ENCODE peak calls at places on chromosomes 5 and 9, in five cellular contexts. F is kidney epithelial cell, C is GM12864, Y is fibroblast of pulmonary artery, G is left lung. V is an unnamed sample.
A peak's percentile ranks its signal among the peaks of the same experiment; 100 is the strongest.

GRCh38 chr9:69023650-69024049 is 9.7 kb upstream of the PRKACG start:
- DNase-seq in F (no peak), C (no peak), Y (no peak), G (no peak), V (no peak)

GRCh38 chr9:1429328-1429727 is 379.2 kb downstream of the DMRT2 start:
- DNase-seq in F (peak; percentile 4), C (no peak), Y (peak; percentile 1), G (no peak), V (no peak)

GRCh38 chr5:172503925-172504730 is 49.8 kb upstream of the SH3PXD2B start:
- DNase-seq in F (no peak), C (no peak), Y (peak; percentile 37), G (peak; percentile 34), V (no peak)

GRCh38 chr5:73352789-73353188 is 95.8 kb downstream of the FOXD1 start:
- DNase-seq in F (no peak), C (no peak), Y (no peak), G (no peak), V (no peak)

GRCh38 chr9:76257224-76257794 is 136.9 kb downstream of the RFK start:
- DNase-seq in F (no peak), C (no peak), Y (peak; percentile 4), G (no peak), V (no peak)

GRCh38 chr5:4647056-4647455 is 493.1 kb upstream of the ADAMTS16 start:
- DNase-seq in F (peak; percentile 50), C (no peak), Y (no peak), G (no peak), V (no peak)

GRCh38 chr5:123088031-123088805 is 823 bp upstream of the PRDM6 start:
- DNase-seq in F (no peak), C (no peak), Y (no peak), G (no peak), V (no peak)

GRCh38 chr9:122998448-122998847 is 35.0 kb upstream of the GPR21 start:
- DNase-seq in F (no peak), C (no peak), Y (no peak), G (no peak), V (no peak)

GRCh38 chr9:82456621-82457020 is 468.0 kb downstream of the SPATA31D1 start:
- DNase-seq in F (peak; percentile 39), C (no peak), Y (peak; percentile 11), G (no peak), V (peak; percentile 9)

GRCh38 chr5:142095035-142095434 is 13.5 kb upstream of the NDFIP1 start:
- DNase-seq in F (no peak), C (no peak), Y (no peak), G (no peak), V (no peak)

GRCh38 chr9:121503443-121503842 is 3.8 kb upstream of the GGTA1 start:
- DNase-seq in F (no peak), C (no peak), Y (no peak), G (no peak), V (no peak)

GRCh38 chr5:31809037-31809910 is 170.3 kb downstream of the PDZD2 start:
- DNase-seq in F (peak; percentile 38), C (no peak), Y (peak; percentile 79), G (peak; percentile 54), V (peak; percentile 35)

GRCh38 chr9:131013015-131013755 is 4.2 kb downstream of the LAMC3 start:
- DNase-seq in F (no peak), C (no peak), Y (no peak), G (no peak), V (no peak)

GRCh38 chr5:78547171-78547570 is 101.4 kb downstream of the LHFPL2 start:
- DNase-seq in F (no peak), C (no peak), Y (peak; percentile 79), G (no peak), V (no peak)

GRCh38 chr9:81609782-81610738 is 79.3 kb downstream of the TLE1 start:
- DNase-seq in F (peak; percentile 57), C (peak; percentile 15), Y (peak; percentile 28), G (no peak), V (no peak)

GRCh38 chr9:133641861-133642595 is 5.9 kb downstream of the DBH start:
- DNase-seq in F (no peak), C (no peak), Y (no peak), G (no peak), V (no peak)

GRCh38 chr5:175809531-175810121 is 61.8 kb upstream of the CPLX2 start:
- DNase-seq in F (peak; percentile 16), C (no peak), Y (peak; percentile 29), G (no peak), V (peak; percentile 94)

GRCh38 chr5:90767710-90768109 is 209.1 kb downstream of the ADGRV1 start:
- DNase-seq in F (no peak), C (no peak), Y (no peak), G (no peak), V (no peak)

GRCh38 chr5:134086943-134087305 is 27.6 kb upstream of the TCF7 start:
- DNase-seq in F (no peak), C (no peak), Y (no peak), G (no peak), V (no peak)

GRCh38 chr9:96604005-96604320 is 15.7 kb downstream of the CDC14B start:
- DNase-seq in F (no peak), C (no peak), Y (no peak), G (no peak), V (no peak)

GRCh38 chr5:13356226-13356625 is 588.3 kb downstream of the DNAH5 start:
- DNase-seq in F (no peak), C (no peak), Y (no peak), G (no peak), V (no peak)

GRCh38 chr5:111984044-111984443 is 227.1 kb upstream of the NREP start:
- DNase-seq in F (peak; percentile 67), C (no peak), Y (peak; percentile 82), G (no peak), V (peak; percentile 49)

GRCh38 chr9:98369471-98369870 is 114.0 kb upstream of the TBC1D2 start:
- DNase-seq in F (no peak), C (no peak), Y (no peak), G (no peak), V (no peak)

DNA sequence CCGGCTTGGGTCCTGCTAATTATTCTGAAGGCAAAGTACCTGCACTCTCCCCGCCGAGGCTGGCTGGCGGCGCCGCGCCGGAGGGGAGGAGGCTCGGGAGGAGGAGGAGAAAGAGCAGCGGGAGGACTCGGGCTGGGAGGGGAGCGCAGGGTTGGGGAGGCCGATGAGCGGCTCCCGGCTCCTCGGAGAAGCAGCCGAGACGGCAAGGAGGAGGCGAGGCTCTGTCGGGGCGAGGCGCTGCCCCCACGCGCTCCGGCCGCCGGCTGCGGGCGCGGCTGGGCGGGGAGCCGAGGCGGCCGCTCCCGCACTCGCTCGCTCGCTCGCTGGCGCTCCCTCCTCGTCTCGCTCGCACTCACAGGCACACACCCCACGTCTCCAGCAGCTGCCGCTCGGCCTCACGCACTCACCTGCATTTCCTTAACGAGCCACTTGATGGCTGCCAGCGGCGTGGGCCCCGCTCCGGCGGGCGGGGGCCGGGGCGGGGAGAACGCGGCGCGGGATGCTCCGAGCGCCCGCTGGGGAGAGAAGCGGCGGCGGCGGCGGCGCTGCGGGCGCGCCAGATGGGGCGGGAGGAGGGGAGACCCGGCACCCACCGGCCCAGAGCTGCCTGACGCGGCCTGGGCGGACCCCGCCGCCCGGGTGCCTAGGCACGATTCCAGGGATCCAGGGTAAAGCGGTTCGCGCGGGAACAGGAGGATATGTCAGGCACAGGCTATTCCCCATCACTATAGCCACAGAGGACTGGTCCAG is at the start of gene PTPRD:
- DNase-seq in F (peak; percentile 2), C (no peak), Y (peak; percentile 22), G (peak; percentile 70), V (no peak)
- TF ChIP-seq CTCF in F (no peak), C (peak; percentile 5), Y (no peak), G (no peak), V (no peak)

DNA sequence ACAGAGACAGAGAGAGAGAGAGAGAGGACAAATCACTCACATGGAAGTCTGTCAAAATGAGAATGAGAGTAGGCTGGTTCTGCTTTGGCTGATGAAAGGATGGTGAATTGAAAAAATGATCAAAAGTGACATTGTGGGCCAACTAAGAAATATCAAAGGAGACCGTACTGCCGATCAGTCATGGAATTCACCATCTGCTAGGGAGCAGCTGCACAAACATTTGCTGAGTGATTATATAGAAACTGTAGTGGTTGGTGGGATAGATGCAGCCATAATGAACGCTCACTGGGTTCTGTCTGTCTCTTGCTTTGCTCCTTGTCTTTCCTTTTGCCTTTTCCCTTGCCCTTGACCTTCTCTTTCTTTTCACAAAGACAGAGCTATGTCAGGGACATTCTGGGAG is 476.6 kb upstream of the SGCD start:
- DNase-seq in F (no peak), C (no peak), Y (no peak), G (no peak), V (no peak)
- H3K4me3 ChIP-seq in F (no peak overlapping the region), C (no peak overlapping the region), Y (no peak overlapping the region), G (no peak overlapping the region), V (no peak overlapping the region)

GRCh38 chr9:126318858-126319257 is 7.8 kb upstream of the MVB12B start:
- DNase-seq in F (no peak), C (no peak), Y (no peak), G (no peak), V (no peak)

GRCh38 chr9:126319651-126320050 is 7.0 kb upstream of the MVB12B start:
- DNase-seq in F (no peak), C (no peak), Y (no peak), G (no peak), V (no peak)

GRCh38 chr9:126316085-126316655 is 10.5 kb upstream of the MVB12B start:
- DNase-seq in F (no peak), C (no peak), Y (no peak), G (no peak), V (no peak)

GRCh38 chr9:126320158-126320922 is 6.3 kb upstream of the MVB12B start:
- DNase-seq in F (no peak), C (no peak), Y (no peak), G (no peak), V (no peak)

DNA sequence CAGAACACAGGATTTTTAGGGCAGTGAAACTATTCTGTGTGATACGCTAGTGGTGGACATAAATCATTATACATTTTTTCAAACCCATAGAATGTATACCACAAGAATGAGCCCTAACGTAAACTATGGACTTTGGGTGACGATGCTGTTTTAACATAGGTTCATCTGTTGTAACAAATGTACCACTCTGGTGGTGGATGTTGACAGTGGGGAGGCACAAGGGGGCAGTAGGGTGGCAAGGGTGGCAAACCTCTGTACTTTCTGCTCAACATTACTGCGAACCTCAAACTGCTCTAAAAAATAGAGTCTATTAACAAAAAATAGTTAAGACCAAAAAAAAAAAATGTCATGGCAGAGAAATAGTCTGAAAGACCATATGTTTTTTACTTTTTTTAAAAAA is 9.1 kb upstream of the MVB12B start:
- DNase-seq in F (no peak), C (no peak), Y (no peak), G (no peak), V (no peak)
- TF ChIP-seq CTCF in F (peak; percentile 34), C (no peak), Y (peak; percentile 13), G (peak; percentile 37), V (peak; percentile 20)

DNA sequence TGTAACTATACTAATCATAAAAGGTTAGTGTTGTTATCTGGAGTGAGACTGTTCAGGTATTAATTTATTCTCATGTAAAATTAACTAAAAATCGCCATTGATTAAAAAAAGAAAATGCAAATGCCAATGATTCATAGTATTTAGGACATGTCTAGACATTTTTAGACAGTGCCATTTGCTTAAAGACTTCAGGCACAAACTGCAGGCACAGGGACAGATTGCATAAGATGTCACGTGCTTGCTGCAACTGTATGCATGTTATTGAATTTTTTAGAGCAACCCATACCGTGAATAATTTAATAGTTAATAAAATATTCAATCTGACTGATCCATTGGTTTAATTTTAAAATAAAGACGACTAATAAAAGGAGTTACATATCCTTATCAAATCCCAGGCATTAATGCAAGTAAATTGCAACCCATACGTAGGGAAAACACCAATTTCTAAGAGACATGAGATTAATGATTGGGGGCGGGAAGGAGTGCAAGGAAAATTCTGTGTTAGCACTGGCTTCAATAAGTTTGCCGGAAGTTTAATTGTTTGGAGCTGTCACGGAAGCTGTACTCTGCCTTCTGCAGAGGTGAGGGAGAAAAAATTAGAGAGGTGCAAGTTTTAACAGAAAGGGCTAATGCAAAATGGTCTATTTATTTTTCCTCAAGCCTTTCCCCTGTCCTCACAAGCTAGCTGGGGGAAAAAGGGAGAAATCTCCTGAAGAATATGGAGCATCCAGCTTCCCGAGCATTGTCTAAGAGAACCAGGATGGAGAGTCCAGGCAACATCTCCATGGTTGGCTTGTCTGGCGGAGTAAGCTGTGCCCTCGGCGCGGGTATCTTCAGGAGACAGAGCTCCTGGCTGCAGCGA is 2.9 kb downstream of the EDIL3 start:
- DNase-seq in F (no peak), C (no peak), Y (peak; percentile 25), G (no peak), V (no peak)
- H3K4me3 ChIP-seq in F (peak overlapping the region; percentile 76), C (no peak overlapping the region), Y (peak overlapping the region; percentile 72), G (peak overlapping the region; percentile 49), V (no peak overlapping the region)